ENCODE peak calls at places on chromosomes 5 and 9, in five cellular contexts. One of them, this sample, is unnamed.

GRCh38 chr5:169006878-169007790 is 293.8 kb downstream of the SLIT3 start:
- DNase-seq in GM10248: no peak
- DNase-seq in left ventricle myocardium inferior: no peak
- DNase-seq in heart left ventricle: no peak
- DNase-seq in brain microvascular endothelial cell: no peak
- DNase-seq in this sample: no peak

GRCh38 chr5:56012281-56012963 is 17.7 kb upstream of the IL6ST start:
- DNase-seq in heart left ventricle: no peak
- DNase-seq in brain microvascular endothelial cell: peak
- DNase-seq in GM10248: no peak
- DNase-seq in left ventricle myocardium inferior: peak
- DNase-seq in this sample: peak

GRCh38 chr5:117623042-117623815 is 1048.6 kb upstream of the SEMA6A start:
- DNase-seq in left ventricle myocardium inferior: no peak
- DNase-seq in GM10248: no peak
- DNase-seq in heart left ventricle: no peak
- DNase-seq in brain microvascular endothelial cell: no peak
- DNase-seq in this sample: no peak

GRCh38 chr5:34841816-34842215 is 2.9 kb downstream of the TTC23L start:
- DNase-seq in heart left ventricle: no peak
- DNase-seq in brain microvascular endothelial cell: no peak
- DNase-seq in left ventricle myocardium inferior: no peak
- DNase-seq in GM10248: no peak
- DNase-seq in this sample: no peak

GRCh38 chr9:35603506-35603985 is 1.5 kb upstream of the TESK1 start:
- DNase-seq in brain microvascular endothelial cell: peak
- DNase-seq in left ventricle myocardium inferior: peak
- DNase-seq in heart left ventricle: peak
- DNase-seq in GM10248: no peak
- DNase-seq in this sample: no peak

GRCh38 chr5:119304439-119304838 is 51.4 kb upstream of the TNFAIP8 start:
- DNase-seq in brain microvascular endothelial cell: no peak
- DNase-seq in left ventricle myocardium inferior: no peak
- DNase-seq in GM10248: no peak
- DNase-seq in heart left ventricle: no peak
- DNase-seq in this sample: no peak

GRCh38 chr9:83238871-83239624 is 176.1 kb upstream of the RASEF start:
- DNase-seq in heart left ventricle: peak
- DNase-seq in left ventricle myocardium inferior: no peak
- DNase-seq in brain microvascular endothelial cell: no peak
- DNase-seq in GM10248: no peak
- DNase-seq in this sample: no peak

GRCh38 chr9:93684806-93685553 is 108.6 kb downstream of the PHF2 start:
- DNase-seq in GM10248: peak
- DNase-seq in brain microvascular endothelial cell: no peak
- DNase-seq in heart left ventricle: no peak
- DNase-seq in left ventricle myocardium inferior: no peak
- DNase-seq in this sample: no peak

GRCh38 chr9:114099523-114100270 is 605 bp upstream of the KIF12 start:
- DNase-seq in GM10248: no peak
- DNase-seq in heart left ventricle: no peak
- DNase-seq in left ventricle myocardium inferior: no peak
- DNase-seq in brain microvascular endothelial cell: no peak
- DNase-seq in this sample: no peak

GRCh38 chr9:128102861-128103588 is 24.5 kb downstream of the PTGES2 start:
- DNase-seq in brain microvascular endothelial cell: no peak
- DNase-seq in heart left ventricle: peak
- DNase-seq in left ventricle myocardium inferior: no peak
- DNase-seq in GM10248: no peak
- DNase-seq in this sample: no peak

GRCh38 chr9:96027271-96028131 is 152.0 kb downstream of the ERCC6L2 start:
- DNase-seq in brain microvascular endothelial cell: no peak
- DNase-seq in left ventricle myocardium inferior: peak
- DNase-seq in heart left ventricle: peak
- DNase-seq in GM10248: no peak
- DNase-seq in this sample: no peak

GRCh38 chr5:137836997-137837396 is 30.7 kb upstream of the MYOT start:
- DNase-seq in heart left ventricle: no peak
- DNase-seq in left ventricle myocardium inferior: no peak
- DNase-seq in GM10248: no peak
- DNase-seq in brain microvascular endothelial cell: peak
- DNase-seq in this sample: no peak

GRCh38 chr9:70539007-70539406 is 124.5 kb upstream of the KLF9 start:
- DNase-seq in heart left ventricle: no peak
- DNase-seq in brain microvascular endothelial cell: no peak
- DNase-seq in left ventricle myocardium inferior: no peak
- DNase-seq in GM10248: no peak
- DNase-seq in this sample: no peak

GRCh38 chr5:10503997-10504761 is 59.7 kb upstream of the ANKRD33B start:
- DNase-seq in left ventricle myocardium inferior: no peak
- DNase-seq in GM10248: no peak
- DNase-seq in brain microvascular endothelial cell: no peak
- DNase-seq in heart left ventricle: no peak
- DNase-seq in this sample: no peak

GRCh38 chr5:170265527-170265926 is 32.0 kb downstream of the LCP2 start:
- DNase-seq in brain microvascular endothelial cell: no peak
- DNase-seq in GM10248: no peak
- DNase-seq in heart left ventricle: peak
- DNase-seq in left ventricle myocardium inferior: peak
- DNase-seq in this sample: no peak

GRCh38 chr5:139658501-139658927 is 10.4 kb downstream of the CXXC5 start:
- DNase-seq in left ventricle myocardium inferior: no peak
- DNase-seq in heart left ventricle: peak
- DNase-seq in brain microvascular endothelial cell: no peak
- DNase-seq in GM10248: no peak
- DNase-seq in this sample: no peak

GRCh38 chr9:137301086-137301947 is 754 bp downstream of the NRARP start:
- DNase-seq in GM10248: no peak
- DNase-seq in brain microvascular endothelial cell: no peak
- DNase-seq in heart left ventricle: peak
- DNase-seq in left ventricle myocardium inferior: peak
- DNase-seq in this sample: peak

GRCh38 chr9:137300607-137301085 is 1.4 kb downstream of the NRARP start:
- DNase-seq in heart left ventricle: no peak
- DNase-seq in GM10248: no peak
- DNase-seq in brain microvascular endothelial cell: no peak
- DNase-seq in left ventricle myocardium inferior: peak
- DNase-seq in this sample: no peak

GRCh38 chr9:137303031-137303892 is 1.2 kb upstream of the NRARP start:
- DNase-seq in GM10248: no peak
- DNase-seq in heart left ventricle: peak
- DNase-seq in left ventricle myocardium inferior: peak
- DNase-seq in brain microvascular endothelial cell: no peak
- DNase-seq in this sample: no peak

GRCh38 chr9:137303893-137304382 is 1.9 kb upstream of the NRARP start:
- DNase-seq in GM10248: no peak
- DNase-seq in left ventricle myocardium inferior: no peak
- DNase-seq in brain microvascular endothelial cell: no peak
- DNase-seq in heart left ventricle: no peak
- DNase-seq in this sample: no peak

DNA sequence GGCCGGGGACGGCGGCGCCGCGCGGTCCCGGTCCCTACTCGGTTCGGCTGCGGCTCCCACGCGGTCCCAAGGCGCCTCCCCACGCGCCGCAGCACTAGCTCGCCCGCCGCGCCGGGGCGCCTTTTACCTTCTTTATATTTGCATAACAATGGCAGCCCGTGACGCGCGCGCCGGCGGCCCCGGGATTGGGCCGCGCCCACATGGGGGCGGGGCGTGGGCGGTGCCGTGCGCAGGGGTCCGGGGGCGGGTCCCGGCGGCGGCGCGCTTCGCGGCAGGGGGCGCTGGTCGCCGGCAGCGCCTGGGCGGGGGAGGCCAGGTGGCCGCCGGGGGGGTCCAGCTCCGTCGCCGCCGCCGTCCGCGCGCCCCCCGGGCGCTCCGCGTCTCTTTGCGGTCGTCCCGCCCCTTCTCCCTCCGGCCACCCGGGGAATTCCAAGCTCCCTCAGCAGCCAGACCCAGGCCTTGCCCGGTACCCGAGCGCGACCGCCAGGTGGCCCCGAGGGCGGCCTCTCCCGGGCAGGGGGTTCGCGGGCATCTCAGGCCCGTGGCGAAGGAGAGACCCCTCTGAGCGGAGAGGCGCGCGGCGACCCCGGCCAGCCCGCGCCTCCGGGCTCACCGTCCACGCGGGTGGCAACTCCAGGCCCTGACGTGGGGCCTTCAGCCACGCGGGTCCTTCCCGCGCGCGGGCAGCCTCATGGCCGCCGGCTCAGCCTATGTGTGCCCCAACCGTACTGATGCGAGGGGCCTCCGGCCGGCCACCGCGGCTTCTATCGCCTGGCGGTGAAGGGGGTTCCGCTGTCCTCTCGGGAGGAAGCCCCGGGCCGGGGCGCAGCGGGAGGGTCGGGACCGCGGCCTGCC is at the start of gene NRARP:
- DNase-seq in heart left ventricle: peak
- DNase-seq in brain microvascular endothelial cell: peak
- DNase-seq in left ventricle myocardium inferior: peak
- DNase-seq in GM10248: peak
- DNase-seq in this sample: peak
- TF ChIP-seq CTCF in heart left ventricle: peak
- TF ChIP-seq CTCF in brain microvascular endothelial cell: peak
- TF ChIP-seq CTCF in left ventricle myocardium inferior: peak
- TF ChIP-seq CTCF in GM10248: peak
- TF ChIP-seq CTCF in this sample: peak

GRCh38 chr9:109652971-109653370 is 127.0 kb upstream of the PALM2AKAP2 start:
- DNase-seq in brain microvascular endothelial cell: peak
- DNase-seq in left ventricle myocardium inferior: no peak
- DNase-seq in GM10248: no peak
- DNase-seq in heart left ventricle: no peak
- DNase-seq in this sample: peak
- TF ChIP-seq CTCF in brain microvascular endothelial cell: peak
- TF ChIP-seq CTCF in left ventricle myocardium inferior: peak
- TF ChIP-seq CTCF in GM10248: no peak
- TF ChIP-seq CTCF in heart left ventricle: peak
- TF ChIP-seq CTCF in this sample: peak

GRCh38 chr9:86043999-86044398 is 55.4 kb downstream of the GOLM1 start:
- DNase-seq in left ventricle myocardium inferior: no peak
- DNase-seq in brain microvascular endothelial cell: no peak
- DNase-seq in heart left ventricle: no peak
- DNase-seq in GM10248: no peak
- DNase-seq in this sample: peak
- TF ChIP-seq CTCF in left ventricle myocardium inferior: no peak
- TF ChIP-seq CTCF in brain microvascular endothelial cell: peak
- TF ChIP-seq CTCF in heart left ventricle: no peak
- TF ChIP-seq CTCF in GM10248: no peak
- TF ChIP-seq CTCF in this sample: peak

GRCh38 chr9:33446507-33447403 is 638 bp downstream of the AQP3 start:
- DNase-seq in left ventricle myocardium inferior: peak
- DNase-seq in GM10248: peak
- DNase-seq in heart left ventricle: peak
- DNase-seq in brain microvascular endothelial cell: peak
- DNase-seq in this sample: peak

GRCh38 chr9:33445941-33446506 is 1.4 kb downstream of the AQP3 start:
- DNase-seq in GM10248: no peak
- DNase-seq in heart left ventricle: no peak
- DNase-seq in brain microvascular endothelial cell: no peak
- DNase-seq in left ventricle myocardium inferior: no peak
- DNase-seq in this sample: no peak

GRCh38 chr9:33448159-33448511 is 742 bp upstream of the AQP3 start:
- DNase-seq in heart left ventricle: no peak
- DNase-seq in left ventricle myocardium inferior: no peak
- DNase-seq in GM10248: no peak
- DNase-seq in brain microvascular endothelial cell: no peak
- DNase-seq in this sample: no peak

GRCh38 chr9:33449715-33450114 is 2.3 kb upstream of the AQP3 start:
- DNase-seq in heart left ventricle: no peak
- DNase-seq in left ventricle myocardium inferior: no peak
- DNase-seq in GM10248: no peak
- DNase-seq in brain microvascular endothelial cell: no peak
- DNase-seq in this sample: no peak

DNA sequence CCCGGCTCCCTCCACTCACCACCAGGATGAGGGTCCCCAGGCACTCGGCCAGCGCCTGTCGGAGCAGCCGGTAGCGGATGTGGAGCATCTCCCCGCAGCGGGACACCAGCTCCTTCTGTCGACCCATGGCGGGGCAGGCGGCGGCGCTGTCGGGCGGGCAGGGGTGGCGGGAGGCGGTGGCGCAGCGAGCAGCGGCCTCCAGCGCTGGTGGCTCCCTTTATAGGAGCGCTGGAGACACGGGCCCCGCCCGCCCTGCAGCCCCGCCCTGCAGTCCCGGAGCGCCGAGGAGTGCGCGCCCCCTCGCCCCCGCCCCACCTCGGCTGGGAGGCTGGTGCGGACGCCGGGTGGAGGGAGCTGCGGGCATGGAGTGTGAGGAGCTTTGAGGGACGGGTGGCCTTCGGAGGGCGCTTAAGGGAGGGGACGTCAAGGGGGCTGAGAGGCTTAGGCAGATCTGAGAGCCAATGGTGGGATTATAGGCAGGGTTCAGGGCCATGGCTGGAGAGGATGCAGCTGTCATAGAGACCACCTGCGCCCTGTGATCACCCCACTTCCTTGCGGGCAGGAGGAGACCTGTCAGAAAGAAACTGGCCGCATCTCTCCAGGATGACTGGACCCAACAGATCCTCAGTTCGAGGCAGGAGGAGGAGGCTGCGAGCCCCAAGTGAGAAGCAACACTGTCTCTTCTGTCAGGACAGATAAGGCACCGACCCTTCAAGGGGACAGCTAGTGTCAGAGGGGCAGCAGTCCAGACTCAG is at the start of gene AQP3:
- DNase-seq in left ventricle myocardium inferior: peak
- DNase-seq in brain microvascular endothelial cell: peak
- DNase-seq in heart left ventricle: peak
- DNase-seq in GM10248: peak
- DNase-seq in this sample: peak
- TF ChIP-seq CTCF in left ventricle myocardium inferior: peak
- TF ChIP-seq CTCF in brain microvascular endothelial cell: no peak
- TF ChIP-seq CTCF in heart left ventricle: peak
- TF ChIP-seq CTCF in GM10248: peak
- TF ChIP-seq CTCF in this sample: peak

GRCh38 chr9:108636023-108636422 is 219.8 kb downstream of the ACTL7B start:
- DNase-seq in heart left ventricle: no peak
- DNase-seq in left ventricle myocardium inferior: no peak
- DNase-seq in brain microvascular endothelial cell: no peak
- DNase-seq in GM10248: no peak
- DNase-seq in this sample: no peak
- TF ChIP-seq CTCF in heart left ventricle: no peak
- TF ChIP-seq CTCF in left ventricle myocardium inferior: no peak
- TF ChIP-seq CTCF in brain microvascular endothelial cell: no peak
- TF ChIP-seq CTCF in GM10248: no peak
- TF ChIP-seq CTCF in this sample: no peak

GRCh38 chr5:162209005-162209605 is 141.5 kb downstream of the GABRG2 start:
- DNase-seq in heart left ventricle: no peak
- DNase-seq in GM10248: peak
- DNase-seq in brain microvascular endothelial cell: peak
- DNase-seq in left ventricle myocardium inferior: no peak
- DNase-seq in this sample: peak
- TF ChIP-seq CTCF in heart left ventricle: peak
- TF ChIP-seq CTCF in GM10248: peak
- TF ChIP-seq CTCF in brain microvascular endothelial cell: no peak
- TF ChIP-seq CTCF in left ventricle myocardium inferior: peak
- TF ChIP-seq CTCF in this sample: peak